ENCODE peak calls at places on chromosomes 7 and 10, in five cellular contexts. One of them, this sample, is unnamed.
A peak's percentile ranks its signal among the peaks of the same experiment; 100 is the strongest.

GRCh38 chr10:115432188-115432819 is 339.1 kb downstream of the ATRNL1 start:
- DNase-seq in heart right ventricle: no peak
- DNase-seq in stimulated activated CD4-positive, alpha-beta T cell treated with anti-CD3 and anti-CD28 coated beads, Interleukin-12 subunit alpha, Interleukin-12 subunit beta, amount 100 ng/mL, for 24 hours: no peak
- DNase-seq in RWPE1: no peak
- DNase-seq in germinal center: no peak
- DNase-seq in this sample: no peak

GRCh38 chr7:604038-604883 is 84.6 kb upstream of the PDGFA start:
- DNase-seq in heart right ventricle: peak; percentile 77
- DNase-seq in stimulated activated CD4-positive, alpha-beta T cell treated with anti-CD3 and anti-CD28 coated beads, Interleukin-12 subunit alpha, Interleukin-12 subunit beta, amount 100 ng/mL, for 24 hours: peak; percentile 89
- DNase-seq in RWPE1: no peak
- DNase-seq in germinal center: peak; percentile 82
- DNase-seq in this sample: no peak

GRCh38 chr10:13651969-13652720 is 65.4 kb downstream of the PRPF18 start:
- DNase-seq in heart right ventricle: no peak
- DNase-seq in stimulated activated CD4-positive, alpha-beta T cell treated with anti-CD3 and anti-CD28 coated beads, Interleukin-12 subunit alpha, Interleukin-12 subunit beta, amount 100 ng/mL, for 24 hours: no peak
- DNase-seq in RWPE1: peak; percentile 10
- DNase-seq in germinal center: no peak
- DNase-seq in this sample: no peak

GRCh38 chr7:15652776-15653290 is 33.6 kb downstream of the MEOX2 start:
- DNase-seq in heart right ventricle: no peak
- DNase-seq in stimulated activated CD4-positive, alpha-beta T cell treated with anti-CD3 and anti-CD28 coated beads, Interleukin-12 subunit alpha, Interleukin-12 subunit beta, amount 100 ng/mL, for 24 hours: no peak
- DNase-seq in RWPE1: no peak
- DNase-seq in germinal center: no peak
- DNase-seq in this sample: no peak

GRCh38 chr10:68987611-68988010 is 992 bp upstream of the KIFBP start:
- DNase-seq in heart right ventricle: no peak
- DNase-seq in stimulated activated CD4-positive, alpha-beta T cell treated with anti-CD3 and anti-CD28 coated beads, Interleukin-12 subunit alpha, Interleukin-12 subunit beta, amount 100 ng/mL, for 24 hours: no peak
- DNase-seq in RWPE1: no peak
- DNase-seq in germinal center: no peak
- DNase-seq in this sample: no peak

GRCh38 chr7:138549082-138549481 is 89.0 kb downstream of the TRIM24 start:
- DNase-seq in heart right ventricle: no peak
- DNase-seq in stimulated activated CD4-positive, alpha-beta T cell treated with anti-CD3 and anti-CD28 coated beads, Interleukin-12 subunit alpha, Interleukin-12 subunit beta, amount 100 ng/mL, for 24 hours: no peak
- DNase-seq in RWPE1: no peak
- DNase-seq in germinal center: no peak
- DNase-seq in this sample: no peak

GRCh38 chr10:8026349-8027259 is 27.9 kb upstream of the GATA3 start:
- DNase-seq in heart right ventricle: no peak
- DNase-seq in stimulated activated CD4-positive, alpha-beta T cell treated with anti-CD3 and anti-CD28 coated beads, Interleukin-12 subunit alpha, Interleukin-12 subunit beta, amount 100 ng/mL, for 24 hours: no peak
- DNase-seq in RWPE1: no peak
- DNase-seq in germinal center: no peak
- DNase-seq in this sample: no peak

GRCh38 chr7:134364619-134365037 is 47.9 kb upstream of the SLC35B4 start:
- DNase-seq in heart right ventricle: no peak
- DNase-seq in stimulated activated CD4-positive, alpha-beta T cell treated with anti-CD3 and anti-CD28 coated beads, Interleukin-12 subunit alpha, Interleukin-12 subunit beta, amount 100 ng/mL, for 24 hours: no peak
- DNase-seq in RWPE1: peak; percentile 61
- DNase-seq in germinal center: no peak
- DNase-seq in this sample: peak; percentile 77

GRCh38 chr7:141071855-141072547 is 1.9 kb upstream of the TMEM178B start:
- DNase-seq in heart right ventricle: no peak
- DNase-seq in stimulated activated CD4-positive, alpha-beta T cell treated with anti-CD3 and anti-CD28 coated beads, Interleukin-12 subunit alpha, Interleukin-12 subunit beta, amount 100 ng/mL, for 24 hours: no peak
- DNase-seq in RWPE1: no peak
- DNase-seq in germinal center: no peak
- DNase-seq in this sample: no peak

This sample was measured in kidney glomerular epithelial cell.